ENCODE peak calls at places on chromosomes 16 and 17, in five cellular contexts. B, I, O, L and P are unnamed samples.

GRCh38 chr16:53121043-53121442 is 66.3 kb downstream of the CHD9 start:
- DNase-seq in B (no peak), I (no peak), O (no peak), L (no peak), P (no peak)

GRCh38 chr17:54891176-54891821 is 9.4 kb upstream of the TOM1L1 start:
- DNase-seq in B (no peak), I (no peak), O (peak), L (no peak), P (peak)

GRCh38 chr16:81808933-81809480 is 29.9 kb downstream of the PLCG2 start:
- DNase-seq in B (no peak), I (no peak), O (peak), L (no peak), P (no peak)

GRCh38 chr17:5531019-5531418 is 44.7 kb downstream of the MIS12 start:
- DNase-seq in B (no peak), I (no peak), O (no peak), L (no peak), P (no peak)

GRCh38 chr17:77311371-77311981 is 170.7 kb downstream of the SEC14L1 start:
- DNase-seq in B (no peak), I (no peak), O (peak), L (no peak), P (no peak)

GRCh38 chr16:76963614-76964315 is 227.2 kb upstream of the MON1B start:
- DNase-seq in B (no peak), I (no peak), O (no peak), L (no peak), P (no peak)

GRCh38 chr17:82864721-82865240 is 25.0 kb upstream of the ZNF750 start:
- DNase-seq in B (no peak), I (no peak), O (no peak), L (no peak), P (no peak)

GRCh38 chr17:50051082-50051576 is 4.8 kb upstream of the ITGA3 start:
- DNase-seq in B (no peak), I (peak), O (peak), L (peak), P (peak)

GRCh38 chr17:38867179-38867994 is 2.5 kb upstream of the LASP1 start:
- DNase-seq in B (peak), I (no peak), O (peak), L (peak), P (peak)

GRCh38 chr16:46658925-46659324 is 30.1 kb downstream of the VPS35 start:
- DNase-seq in B (no peak), I (peak), O (no peak), L (no peak), P (no peak)

DNA sequence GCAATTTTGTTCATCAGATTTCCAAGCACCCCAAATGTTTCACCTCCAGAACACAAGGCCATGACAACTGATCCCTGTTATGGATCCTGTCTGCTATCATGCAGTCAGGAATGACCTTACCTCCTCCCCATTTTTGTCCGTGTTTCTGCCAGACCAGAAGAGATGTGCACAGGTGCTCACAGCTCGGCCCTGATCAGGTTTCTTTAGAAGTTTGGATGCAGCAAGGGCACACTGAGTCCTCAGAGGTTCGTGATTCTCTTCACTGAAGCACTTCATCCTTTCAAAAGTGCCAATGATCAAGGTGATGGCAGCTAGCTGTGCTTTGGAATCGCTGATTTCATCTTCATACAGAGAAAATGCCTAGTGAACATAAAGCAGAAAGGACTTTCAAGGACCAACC is 26.9 kb downstream of the VPS35 start:
- DNase-seq in B (no peak), I (no peak), O (no peak), L (no peak), P (no peak)
- H3K27ac ChIP-seq in B (no peak), I (no peak), O (no peak), L (no peak), P (no peak)

GRCh38 chr16:74735162-74735452 is 34.4 kb upstream of the MLKL start:
- DNase-seq in B (no peak), I (no peak), O (no peak), L (no peak), P (no peak)

GRCh38 chr16:74736531-74737157 is 36.0 kb upstream of the MLKL start:
- DNase-seq in B (no peak), I (no peak), O (no peak), L (no peak), P (no peak)

GRCh38 chr16:74734361-74735161 is 33.9 kb upstream of the MLKL start:
- DNase-seq in B (no peak), I (no peak), O (no peak), L (no peak), P (no peak)

GRCh38 chr16:74737521-74737920 is 36.9 kb upstream of the MLKL start:
- DNase-seq in B (no peak), I (no peak), O (no peak), L (no peak), P (no peak)

DNA sequence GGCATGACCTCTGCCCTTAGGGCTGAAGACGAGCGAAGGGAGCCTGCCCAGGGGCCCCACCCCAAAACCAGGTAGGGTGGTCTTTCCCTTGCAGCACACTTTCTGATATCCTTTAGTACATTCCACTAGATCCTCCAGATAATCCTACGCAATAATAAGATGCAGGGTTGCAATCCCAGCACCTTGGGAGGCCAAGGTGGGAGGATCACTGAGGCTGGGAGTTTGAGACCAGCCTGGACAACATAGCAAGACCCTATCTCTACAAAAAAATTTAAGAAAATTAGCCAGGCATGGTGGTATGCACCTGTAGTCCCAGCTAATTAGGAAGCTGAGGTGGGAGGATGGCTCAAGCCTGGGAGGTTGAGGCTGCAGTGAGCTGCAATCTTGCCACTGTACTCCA is 34.9 kb upstream of the MLKL start:
- DNase-seq in B (no peak), I (no peak), O (no peak), L (no peak), P (no peak)
- H3K27ac ChIP-seq in B (peak), I (no peak), O (no peak), L (no peak), P (no peak)

GRCh38 chr17:31564883-31565297 is 173.4 kb downstream of the RAB11FIP4 start:
- DNase-seq in B (no peak), I (no peak), O (no peak), L (no peak), P (no peak)
- H3K27ac ChIP-seq in B (no peak), I (no peak), O (peak), L (no peak), P (no peak)

GRCh38 chr16:55403464-55403863 is 75.5 kb upstream of the MMP2 start:
- DNase-seq in B (no peak), I (no peak), O (no peak), L (no peak), P (no peak)
- H3K27ac ChIP-seq in B (no peak), I (no peak), O (no peak), L (no peak), P (no peak)

DNA sequence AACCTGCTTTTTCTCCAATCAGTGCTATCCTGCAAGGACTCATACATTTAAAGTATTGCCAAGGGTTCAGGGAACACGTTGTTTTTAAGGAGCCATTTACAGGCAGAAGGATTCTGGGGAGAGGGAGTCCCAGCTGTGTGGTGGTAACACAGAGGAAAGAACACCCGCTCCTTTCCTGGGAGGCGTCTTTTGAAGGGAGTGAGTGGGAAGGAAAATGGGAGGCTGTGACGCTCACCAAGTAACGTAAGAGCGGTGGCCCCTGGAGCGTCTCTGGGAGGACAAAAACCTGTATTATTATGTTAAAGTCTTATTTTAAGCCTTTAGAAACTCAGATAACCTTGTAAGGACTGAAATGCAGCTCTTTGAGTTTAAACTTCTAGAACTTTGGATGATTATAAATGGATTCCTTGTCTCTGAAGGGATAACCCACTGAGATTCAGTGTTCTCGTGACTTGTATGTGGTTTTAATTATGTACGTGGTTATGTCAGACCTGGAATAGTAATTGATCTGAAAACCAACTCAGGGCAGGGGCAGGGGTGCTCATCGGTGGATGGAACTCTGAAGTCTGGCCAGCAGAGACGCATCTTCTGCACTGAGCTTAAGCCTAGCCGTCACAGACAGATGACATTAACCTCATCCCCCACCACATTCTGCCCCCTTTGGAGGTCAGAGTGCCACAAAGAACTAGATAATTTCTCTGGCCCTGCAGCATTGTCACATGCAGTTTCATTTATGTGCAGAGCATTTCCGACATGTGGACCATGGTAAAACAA is 41.9 kb upstream of the SLC12A3 start:
- DNase-seq in B (no peak), I (no peak), O (no peak), L (no peak), P (no peak)
- H3K27ac ChIP-seq in B (no peak), I (no peak), O (no peak), L (no peak), P (no peak)

GRCh38 chr16:22214893-22215292 is 8.8 kb downstream of the EEF2K start:
- DNase-seq in B (no peak), I (no peak), O (no peak), L (no peak), P (no peak)
- H3K27ac ChIP-seq in B (no peak), I (no peak), O (no peak), L (no peak), P (no peak)

GRCh38 chr17:41633498-41634197 is 9.3 kb upstream of the KRT17 start:
- DNase-seq in B (no peak), I (no peak), O (no peak), L (no peak), P (no peak)
- H3K27ac ChIP-seq in B (no peak), I (no peak), O (no peak), L (no peak), P (no peak)

GRCh38 chr17:924711-925480 is 54.7 kb downstream of the NXN start:
- DNase-seq in B (no peak), I (no peak), O (no peak), L (peak), P (no peak)
- H3K27ac ChIP-seq in B (no peak), I (no peak), O (no peak), L (no peak), P (no peak)